ENCODE peak calls at places on chromosomes 3 and 15, in five cellular contexts. L is SK-N-SH, S is BJ, Q is fibroblast of lung, N is left ventricle myocardium inferior. G is an unnamed sample. For H3K27me3, the result is how much of the 10 kb centered on the place peaks cover.

GRCh38 chr3:102207173-102207572 is 227.6 kb upstream of the ZPLD1 start:
- DNase-seq in L (no peak), S (peak), Q (peak), N (no peak), G (no peak)

GRCh38 chr3:178100881-178101280 is 435.4 kb upstream of the KCNMB2 start:
- DNase-seq in L (no peak), S (no peak), Q (peak), N (no peak), G (no peak)

GRCh38 chr15:42375941-42376340 is 16.6 kb downstream of the CAPN3 start:
- DNase-seq in L (no peak), S (no peak), Q (no peak), N (no peak), G (no peak)

GRCh38 chr15:88652456-88653199 is 13.8 kb downstream of the ISG20 start:
- DNase-seq in L (no peak), S (no peak), Q (no peak), N (no peak), G (no peak)

GRCh38 chr15:25545017-25545416 is 106.2 kb upstream of the UBE3A start:
- DNase-seq in L (no peak), S (no peak), Q (peak), N (no peak), G (no peak)

GRCh38 chr3:181265750-181266333 is 276.3 kb upstream of the DNAJC19 start:
- DNase-seq in L (no peak), S (no peak), Q (peak), N (no peak), G (no peak)

GRCh38 chr3:154122912-154123559 is 1.8 kb downstream of the ARHGEF26 start:
- DNase-seq in L (no peak), S (no peak), Q (peak), N (no peak), G (peak)

GRCh38 chr3:185519021-185519420 is 20.2 kb upstream of the TMEM41A start:
- DNase-seq in L (no peak), S (no peak), Q (no peak), N (no peak), G (no peak)

GRCh38 chr3:46866720-46867549 is 3.7 kb upstream of the MYL3 start:
- DNase-seq in L (peak), S (no peak), Q (no peak), N (peak), G (peak)

GRCh38 chr3:194312743-194313281 is 38.3 kb downstream of the CPN2 start:
- DNase-seq in L (no peak), S (peak), Q (peak), N (no peak), G (peak)

GRCh38 chr3:172089250-172089649 is 49.9 kb downstream of the FNDC3B start:
- DNase-seq in L (no peak), S (no peak), Q (peak), N (no peak), G (no peak)

GRCh38 chr3:177196473-177197040 is 725 bp downstream of the TBL1XR1 start:
- DNase-seq in L (peak), S (no peak), Q (peak), N (no peak), G (peak)

GRCh38 chr15:29736745-29737023 is 85.6 kb downstream of the TJP1 start:
- DNase-seq in L (no peak), S (no peak), Q (peak), N (no peak), G (peak)

GRCh38 chr3:51678685-51679084 is 7.6 kb downstream of the TEX264 start:
- DNase-seq in L (no peak), S (no peak), Q (no peak), N (peak), G (no peak)

GRCh38 chr3:111369953-111370352 is 172.0 kb upstream of the CD96 start:
- DNase-seq in L (no peak), S (no peak), Q (peak), N (no peak), G (no peak)

GRCh38 chr15:100997442-100997841 is 78.3 kb downstream of the LRRK1 start:
- DNase-seq in L (peak), S (peak), Q (peak), N (no peak), G (no peak)

GRCh38 chr15:60179786-60180391 is 175.8 kb downstream of the FOXB1 start:
- DNase-seq in L (peak), S (no peak), Q (peak), N (no peak), G (peak)

GRCh38 chr3:135226057-135226456 is 431.0 kb downstream of the EPHB1 start:
- DNase-seq in L (no peak), S (no peak), Q (no peak), N (no peak), G (no peak)

GRCh38 chr3:42934910-42935309 is 29.0 kb downstream of the ZNF662 start:
- DNase-seq in L (no peak), S (no peak), Q (no peak), N (no peak), G (no peak)

GRCh38 chr3:32614956-32615355 is 44.3 kb upstream of the DYNC1LI1 start:
- DNase-seq in L (no peak), S (no peak), Q (peak), N (no peak), G (no peak)

GRCh38 chr3:161796312-161796711 is 299.7 kb downstream of the OTOL1 start:
- DNase-seq in L (no peak), S (no peak), Q (no peak), N (no peak), G (no peak)

GRCh38 chr3:171444291-171444690 is 15.9 kb downstream of the TNIK start:
- DNase-seq in L (no peak), S (no peak), Q (no peak), N (no peak), G (no peak)

GRCh38 chr3:13522236-13522635 is 26.7 kb upstream of the FBLN2 start:
- DNase-seq in L (no peak), S (no peak), Q (no peak), N (no peak), G (no peak)

GRCh38 chr3:151112731-151113130 is 27.3 kb downstream of the MED12L start:
- DNase-seq in L (no peak), S (no peak), Q (no peak), N (no peak), G (no peak)

GRCh38 chr3:151106311-151106710 is 20.8 kb downstream of the MED12L start:
- DNase-seq in L (no peak), S (no peak), Q (no peak), N (no peak), G (no peak)

GRCh38 chr3:151107701-151108100 is 22.2 kb downstream of the MED12L start:
- DNase-seq in L (no peak), S (no peak), Q (peak), N (no peak), G (no peak)

GRCh38 chr3:151109401-151109800 is 23.9 kb downstream of the MED12L start:
- DNase-seq in L (no peak), S (no peak), Q (no peak), N (no peak), G (peak)

GRCh38 chr3:151107177-151107576 is 21.7 kb downstream of the MED12L start:
- DNase-seq in L (no peak), S (no peak), Q (no peak), N (no peak), G (no peak)
- H3K4me3 ChIP-seq in L (no peak), S (no peak), Q (no peak), N (no peak), G (no peak)

GRCh38 chr15:83108266-83109219 is 1.1 kb downstream of the TM6SF1 start:
- DNase-seq in L (peak), S (no peak), Q (no peak), N (peak), G (peak)

GRCh38 chr15:83107841-83108181 is 366 bp downstream of the TM6SF1 start:
- DNase-seq in L (no peak), S (no peak), Q (no peak), N (no peak), G (no peak)

GRCh38 chr15:83109532-83109931 is 2.1 kb downstream of the TM6SF1 start:
- DNase-seq in L (no peak), S (no peak), Q (no peak), N (no peak), G (no peak)

GRCh38 chr15:83105450-83105849 is 2.0 kb upstream of the TM6SF1 start:
- DNase-seq in L (no peak), S (no peak), Q (no peak), N (no peak), G (no peak)

DNA sequence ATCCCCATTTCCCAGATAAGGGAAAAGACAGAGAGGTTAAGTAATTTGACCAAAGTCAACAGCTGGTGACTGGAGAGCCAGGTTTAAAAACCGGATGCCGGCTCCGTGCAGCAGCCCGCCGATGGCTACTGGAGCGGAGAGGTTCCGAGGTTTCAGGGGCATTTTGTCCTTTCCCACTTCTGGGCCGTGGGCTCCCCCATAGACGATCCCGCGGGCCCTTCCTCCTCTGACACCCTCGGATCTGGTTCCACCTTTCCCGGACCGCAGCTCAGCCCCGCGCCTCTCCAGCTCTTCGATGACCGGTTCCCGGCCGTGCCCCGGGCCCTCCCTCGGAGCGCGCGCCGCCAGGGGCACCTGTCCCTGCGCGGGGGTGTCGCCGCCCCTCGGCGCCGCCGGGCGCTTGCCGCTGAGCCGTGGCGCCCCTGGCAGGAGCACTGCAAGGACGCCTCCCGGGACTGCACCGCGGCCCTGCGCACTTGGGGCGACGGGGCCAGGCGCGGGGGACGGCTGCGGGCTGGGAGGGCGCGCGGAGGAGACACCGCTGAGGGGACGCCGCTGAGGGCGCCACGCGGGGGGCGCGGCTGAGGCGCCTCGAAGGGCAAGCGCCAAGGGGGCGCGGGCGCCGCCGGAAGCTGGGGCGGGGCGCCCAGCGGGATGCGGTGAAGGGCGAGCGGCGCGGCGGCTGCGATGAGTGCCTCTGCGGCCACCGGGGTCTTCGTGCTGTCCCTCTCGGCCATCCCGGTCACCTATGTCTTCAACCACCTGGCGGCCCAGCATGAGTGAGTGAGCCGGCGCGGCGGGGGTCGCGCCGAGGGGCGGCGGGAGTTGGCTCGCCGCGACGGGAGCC is at the start of gene TM6SF1:
- DNase-seq in L (peak), S (no peak), Q (no peak), N (no peak), G (peak)
- H3K27me3 ChIP-seq in L (under half), S (under half), Q (under half), N (under half), G (under half)

GRCh38 chr3:118501152-118501551 is 533.5 kb downstream of the IGSF11 start:
- DNase-seq in L (peak), S (no peak), Q (peak), N (peak), G (peak)

DNA sequence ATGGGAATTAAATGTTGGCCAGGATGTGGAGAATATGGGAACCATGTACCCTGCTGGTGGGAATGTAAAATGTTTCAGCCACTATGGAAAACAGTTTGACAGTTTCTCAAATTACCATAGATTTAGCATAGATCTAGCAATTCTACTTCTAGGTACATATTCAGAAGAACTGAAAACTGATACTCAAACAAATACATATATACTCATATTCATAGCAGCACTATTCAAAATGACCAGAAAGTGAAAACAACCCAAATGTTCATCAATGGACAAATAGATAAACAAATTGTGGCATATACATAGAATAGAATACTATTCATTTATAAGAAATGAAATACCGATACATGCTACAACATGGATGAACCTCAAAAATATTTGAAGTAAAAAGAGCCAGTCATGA is 539.4 kb downstream of the IGSF11 start:
- DNase-seq in L (no peak), S (no peak), Q (no peak), N (no peak), G (no peak)
- TF ChIP-seq CTCF in L (no peak), S (no peak), Q (no peak), N (no peak), G (no peak)

GRCh38 chr3:11137627-11137959 is 16.7 kb upstream of the HRH1 start:
- DNase-seq in L (no peak), S (no peak), Q (no peak), N (no peak), G (no peak)
- H3K4me3 ChIP-seq in L (peak), S (peak), Q (peak), N (no peak), G (no peak)

GRCh38 chr15:96502196-96502595 is 171.7 kb downstream of the NR2F2 start:
- DNase-seq in L (no peak), S (no peak), Q (no peak), N (no peak), G (no peak)
- H3K27me3 ChIP-seq in L (under half), S (under half), Q (under half), N (under half), G (under half)

DNA sequence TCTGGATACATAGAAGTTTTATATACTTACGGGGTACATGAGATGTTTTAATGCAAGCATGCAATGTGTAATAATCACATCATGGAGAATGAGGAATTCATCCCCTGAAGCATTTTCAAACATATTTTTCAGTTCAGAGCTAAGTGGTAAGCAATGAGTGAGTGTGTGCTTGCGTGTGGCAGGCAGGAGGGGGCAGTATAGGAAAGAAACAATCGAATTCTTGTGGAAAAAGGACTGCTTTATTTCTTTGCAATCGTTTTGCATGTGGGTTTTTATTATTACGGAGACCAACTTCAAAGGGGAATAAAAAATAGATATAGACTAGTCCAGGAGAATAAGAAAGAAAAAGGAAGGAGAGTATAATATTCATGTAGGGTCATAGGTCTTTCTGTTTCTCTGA is 271.6 kb downstream of the CHL1 start:
- DNase-seq in L (no peak), S (no peak), Q (no peak), N (no peak), G (no peak)
- TF ChIP-seq CTCF in L (peak), S (no peak), Q (peak), N (peak), G (peak)

GRCh38 chr15:57227899-57228298 is 148.4 kb upstream of the CGNL1 start:
- DNase-seq in L (peak), S (no peak), Q (peak), N (no peak), G (no peak)
- H3K4me3 ChIP-seq in L (no peak), S (no peak), Q (no peak), N (no peak), G (no peak)

GRCh38 chr3:123311201-123311600 is 109.5 kb downstream of the SEC22A start:
- DNase-seq in L (no peak), S (no peak), Q (no peak), N (no peak), G (no peak)
- H3K27me3 ChIP-seq in L (under half), S (under half), Q (under half), N (under half), G (under half)

GRCh38 chr3:44992555-44993470 is 16.8 kb downstream of the EXOSC7 start:
- DNase-seq in L (peak), S (no peak), Q (no peak), N (no peak), G (no peak)
- TF ChIP-seq CTCF in L (peak), S (peak), Q (peak), N (peak), G (peak)

G was measured in thyroid gland.